ENCODE peak calls at places on chromosomes 2 and 18, in nine cellular contexts. W is psoas muscle; L is breast epithelium; F is central memory CD8-positive, alpha-beta T cell; T is cardiac muscle cell; Y is Daoy; G is mucosa of gallbladder; I is HAP-1; B is fibroblast of the conjunctiva. H is an unnamed sample.
A peak's percentile ranks its signal among the peaks of the same experiment; 100 is the strongest.

GRCh38 chr2:205139822-205140612 is 542.3 kb upstream of the NRP2 start:
- DNase-seq in W (no peak), B (no peak), I (peak; percentile 29), F (no peak), L (no peak), T (no peak), Y (no peak), G (peak; percentile 36), H (peak; percentile 86)

GRCh38 chr2:12167525-12168317 is 421.3 kb downstream of the LPIN1 start:
- DNase-seq in W (no peak), Y (no peak), T (no peak), B (no peak), F (no peak), L (no peak), I (no peak), G (no peak), H (peak; percentile 76)

GRCh38 chr18:37322497-37323035 is 243.0 kb downstream of the CELF4 start:
- DNase-seq in W (peak; percentile 26), L (no peak), G (no peak), F (no peak), Y (peak; percentile 43), T (peak; percentile 54), I (peak; percentile 75), B (no peak), H (peak; percentile 86)

GRCh38 chr18:13420969-13421686 is 202.6 kb downstream of the LDLRAD4 start:
- DNase-seq in Y (no peak), W (no peak), B (no peak), L (no peak), F (no peak), I (no peak), G (no peak), T (no peak), H (no peak)

GRCh38 chr18:24111936-24112335 is 26.9 kb upstream of the CABYR start:
- DNase-seq in F (no peak), Y (no peak), I (no peak), L (no peak), B (no peak), G (no peak), W (no peak), T (no peak), H (no peak)

GRCh38 chr2:881204-881918 is 69.3 kb upstream of the SNTG2 start:
- DNase-seq in T (no peak), L (no peak), W (no peak), F (no peak), B (no peak), I (peak; percentile 1), G (peak; percentile 4), Y (peak; percentile 61), H (peak; percentile 38)

GRCh38 chr2:240291337-240291751 is 144.1 kb upstream of the GPC1 start:
- DNase-seq in T (no peak), Y (no peak), W (no peak), B (no peak), L (no peak), F (no peak), I (peak; percentile 45), G (no peak), H (no peak)

GRCh38 chr18:23487738-23488625 is 15.3 kb upstream of the RMC1 start:
- DNase-seq in T (peak; percentile 22), G (no peak), W (no peak), F (no peak), B (no peak), Y (peak; percentile 23), I (no peak), L (no peak), H (no peak)

GRCh38 chr18:22347624-22348511 is 69.8 kb downstream of the CTAGE1 start:
- DNase-seq in I (no peak), T (peak; percentile 57), F (no peak), L (no peak), W (no peak), B (no peak), G (no peak), Y (peak; percentile 33), H (peak; percentile 75)

GRCh38 chr18:33735428-33735827 is 157.4 kb downstream of the ASXL3 start:
- DNase-seq in Y (no peak), G (no peak), T (no peak), F (no peak), B (no peak), L (no peak), I (no peak), W (no peak), H (no peak)

GRCh38 chr18:78972930-78973331 is 6.7 kb upstream of the SALL3 start:
- DNase-seq in L (no peak), I (no peak), T (no peak), G (no peak), B (no peak), Y (no peak), F (no peak), W (no peak), H (peak; percentile 68)

GRCh38 chr2:120831106-120831505 is 95.4 kb downstream of the GLI2 start:
- DNase-seq in L (no peak), Y (no peak), T (no peak), G (no peak), B (no peak), I (no peak), W (no peak), F (no peak), H (no peak)

GRCh38 chr2:212428685-212429480 is 109.7 kb downstream of the ERBB4 start:
- DNase-seq in W (no peak), T (no peak), G (no peak), L (no peak), I (peak; percentile 54), B (no peak), F (no peak), Y (no peak), H (no peak)

GRCh38 chr2:54803783-54804758 is 80.6 kb downstream of the EML6 start:
- DNase-seq in T (peak; percentile 3), B (no peak), L (no peak), I (no peak), Y (no peak), F (no peak), G (no peak), W (no peak), H (no peak)

GRCh38 chr2:56522605-56523089 is 338.9 kb downstream of the CCDC85A start:
- DNase-seq in Y (peak; percentile 64), F (no peak), B (peak; percentile 62), T (peak; percentile 5), I (no peak), G (peak; percentile 57), L (no peak), W (peak; percentile 11), H (no peak)

GRCh38 chr2:143823286-143823685 is 694.1 kb downstream of the ARHGAP15 start:
- DNase-seq in B (no peak), L (no peak), G (no peak), I (no peak), Y (no peak), F (no peak), T (no peak), W (no peak), H (no peak)

GRCh38 chr2:156779416-156780117 is 343.4 kb downstream of the GPD2 start:
- DNase-seq in I (no peak), L (no peak), T (no peak), F (no peak), B (no peak), W (no peak), G (no peak), Y (no peak), H (no peak)

GRCh38 chr2:121640380-121641326 is 8.6 kb downstream of the CLASP1 start:
- DNase-seq in T (no peak), G (no peak), B (no peak), I (no peak), Y (no peak), L (no peak), W (no peak), F (no peak), H (no peak)

GRCh38 chr2:62423883-62424458 is 82.0 kb downstream of the TMEM17 start:
- DNase-seq in I (no peak), L (no peak), T (peak; percentile 21), Y (no peak), G (peak; percentile 29), W (no peak), F (no peak), B (no peak), H (no peak)

GRCh38 chr2:10507106-10507505 is 59.0 kb upstream of the ODC1 start:
- DNase-seq in G (no peak), W (no peak), B (no peak), Y (no peak), I (no peak), T (no peak), F (no peak), L (peak; percentile 4), H (no peak)

GRCh38 chr18:57727952-57728807 is 74.9 kb downstream of the ATP8B1 start:
- DNase-seq in I (no peak), W (no peak), G (no peak), B (no peak), T (peak; percentile 29), F (no peak), Y (no peak), L (no peak), H (no peak)

GRCh38 chr2:69509011-69509749 is 71.9 kb upstream of the NFU1 start:
- DNase-seq in F (no peak), B (no peak), I (no peak), L (no peak), Y (no peak), G (peak; percentile 43), W (no peak), T (no peak), H (no peak)

GRCh38 chr2:45242161-45242741 is 233.0 kb upstream of the SIX2 start:
- DNase-seq in G (no peak), B (no peak), W (peak; percentile 40), L (no peak), Y (peak; percentile 68), T (peak; percentile 40), I (no peak), F (no peak), H (no peak)

GRCh38 chr2:20123871-20124594 is 72.6 kb upstream of the LAPTM4A start:
- DNase-seq in T (no peak), G (no peak), I (no peak), F (no peak), B (no peak), Y (no peak), L (no peak), W (no peak), H (no peak)

GRCh38 chr18:57733861-57734260 is 69.3 kb downstream of the ATP8B1 start:
- DNase-seq in T (no peak), I (no peak), G (no peak), L (no peak), F (no peak), B (no peak), W (no peak), Y (no peak), H (no peak)

GRCh38 chr2:207765541-207765940 is 4.2 kb downstream of the FZD5 start:
- DNase-seq in L (no peak), W (no peak), I (peak; percentile 78), Y (no peak), B (no peak), F (no peak), T (no peak), G (peak; percentile 77), H (peak; percentile 80)

GRCh38 chr2:207681431-207681830 is 30.0 kb upstream of the CCNYL1 start:
- DNase-seq in I (no peak), Y (no peak), L (no peak), T (peak; percentile 23), W (no peak), F (no peak), G (no peak), B (no peak), H (peak; percentile 76)

GRCh38 chr18:46386788-46387187 is 270.2 kb downstream of the LOXHD1 start:
- DNase-seq in W (no peak), G (peak; percentile 13), B (no peak), L (peak; percentile 80), T (peak; percentile 22), F (no peak), I (no peak), Y (no peak), H (no peak)

GRCh38 chr18:48662021-48662661 is 123.3 kb downstream of the CTIF start:
- DNase-seq in Y (peak; percentile 55), L (no peak), T (peak; percentile 77), B (peak; percentile 42), I (no peak), W (no peak), G (peak; percentile 48), F (no peak), H (peak; percentile 62)